ENCODE peak calls at places on chromosomes 5 and 9, in nine cellular contexts. C is thoracic aorta, D is Peyer's patch, G is endodermal cell, Q is mesothelial cell of epicardium, W is cardiac muscle cell, M is RWPE1, H is colonic mucosa, S is astrocyte of the spinal cord. I is an unnamed sample.

GRCh38 chr9:105206821-105207699 is 37.4 kb upstream of the SLC44A1 start:
- DNase-seq in H (no peak), C (no peak), D (no peak), W (peak; percentile 39), S (no peak), G (no peak), Q (no peak), M (no peak), I (no peak)

GRCh38 chr9:113152699-113153098 is 1.9 kb downstream of the SLC31A2 start:
- DNase-seq in M (peak; percentile 98), Q (no peak), C (no peak), S (no peak), H (no peak), G (no peak), D (no peak), W (no peak), I (no peak)

GRCh38 chr9:127132921-127133647 is 10.6 kb upstream of the ANGPTL2 start:
- DNase-seq in H (no peak), M (no peak), D (no peak), W (no peak), S (peak; percentile 58), C (no peak), Q (peak; percentile 34), G (peak; percentile 84), I (peak; percentile 64)

GRCh38 chr9:123344273-123345096 is 11.5 kb upstream of the CRB2 start:
- DNase-seq in S (no peak), G (no peak), H (no peak), M (no peak), D (peak; percentile 26), W (no peak), C (no peak), Q (no peak), I (no peak)

GRCh38 chr9:107557236-107557990 is 67.8 kb upstream of the KLF4 start:
- DNase-seq in M (peak; percentile 81), C (no peak), H (no peak), W (peak; percentile 28), D (no peak), Q (no peak), G (no peak), S (peak; percentile 24), I (no peak)

GRCh38 chr9:16241231-16241630 is 629.2 kb downstream of the BNC2 start:
- DNase-seq in S (peak; percentile 47), Q (no peak), D (no peak), C (no peak), H (no peak), M (no peak), G (no peak), W (peak; percentile 34), I (no peak)

GRCh38 chr5:19424506-19424905 is 563.5 kb downstream of the CDH18 start:
- DNase-seq in C (no peak), H (no peak), W (no peak), D (no peak), G (no peak), M (no peak), Q (no peak), S (no peak), I (no peak)

GRCh38 chr9:36140086-36141084 is 3.9 kb downstream of the GLIPR2 start:
- DNase-seq in C (no peak), W (no peak), D (no peak), Q (no peak), M (no peak), H (no peak), G (peak; percentile 32), S (no peak), I (no peak)

GRCh38 chr5:176781638-176782570 is 28.5 kb upstream of the UNC5A start:
- DNase-seq in W (no peak), M (no peak), Q (no peak), H (no peak), S (peak; percentile 38), C (no peak), D (no peak), G (peak; percentile 24), I (peak; percentile 15)

GRCh38 chr5:44927335-44927734 is 118.6 kb downstream of the MRPS30 start:
- DNase-seq in Q (no peak), H (no peak), C (no peak), W (no peak), M (no peak), S (no peak), D (no peak), G (no peak), I (no peak)

GRCh38 chr9:110156416-110156815 is 51.5 kb downstream of the C9orf152 start:
- DNase-seq in S (no peak), G (no peak), Q (no peak), D (no peak), H (no peak), M (no peak), W (no peak), C (no peak), I (no peak)

GRCh38 chr5:140497897-140498296 is 49.6 kb upstream of the EIF4EBP3 start:
- DNase-seq in Q (no peak), S (no peak), C (no peak), H (no peak), M (no peak), D (no peak), W (no peak), G (no peak), I (no peak)

GRCh38 chr5:93620487-93621339 is 37.7 kb downstream of the NR2F1 start:
- DNase-seq in Q (no peak), M (peak; percentile 75), H (peak; percentile 76), D (peak; percentile 45), W (peak; percentile 69), S (peak; percentile 76), C (no peak), G (peak; percentile 91), I (peak; percentile 74)

GRCh38 chr5:41510176-41510831 is at the start of gene PLCXD3:
- DNase-seq in C (no peak), G (peak; percentile 76), Q (no peak), M (peak; percentile 19), W (peak; percentile 67), H (peak; percentile 22), D (no peak), S (peak; percentile 4), I (no peak)

GRCh38 chr5:53173083-53173482 is 63.5 kb upstream of the MOCS2 start:
- DNase-seq in S (no peak), D (no peak), M (peak; percentile 13), W (no peak), G (no peak), C (no peak), H (peak; percentile 23), Q (no peak), I (no peak)

GRCh38 chr5:134411546-134412266 is at the start of gene CDKN2AIPNL:
- DNase-seq in M (peak; percentile 96), D (peak; percentile 91), G (peak; percentile 97), W (peak; percentile 91), Q (peak; percentile 84), C (peak; percentile 62), H (peak; percentile 94), S (peak; percentile 88), I (peak; percentile 49)
- TF ChIP-seq CTCF in M (peak; percentile 95), D (peak; percentile 78), G (peak; percentile 78), W (peak; percentile 70), Q (peak; percentile 37), C (peak; percentile 80), H (peak; percentile 55), S (peak; percentile 69), I (peak; percentile 86)

DNA sequence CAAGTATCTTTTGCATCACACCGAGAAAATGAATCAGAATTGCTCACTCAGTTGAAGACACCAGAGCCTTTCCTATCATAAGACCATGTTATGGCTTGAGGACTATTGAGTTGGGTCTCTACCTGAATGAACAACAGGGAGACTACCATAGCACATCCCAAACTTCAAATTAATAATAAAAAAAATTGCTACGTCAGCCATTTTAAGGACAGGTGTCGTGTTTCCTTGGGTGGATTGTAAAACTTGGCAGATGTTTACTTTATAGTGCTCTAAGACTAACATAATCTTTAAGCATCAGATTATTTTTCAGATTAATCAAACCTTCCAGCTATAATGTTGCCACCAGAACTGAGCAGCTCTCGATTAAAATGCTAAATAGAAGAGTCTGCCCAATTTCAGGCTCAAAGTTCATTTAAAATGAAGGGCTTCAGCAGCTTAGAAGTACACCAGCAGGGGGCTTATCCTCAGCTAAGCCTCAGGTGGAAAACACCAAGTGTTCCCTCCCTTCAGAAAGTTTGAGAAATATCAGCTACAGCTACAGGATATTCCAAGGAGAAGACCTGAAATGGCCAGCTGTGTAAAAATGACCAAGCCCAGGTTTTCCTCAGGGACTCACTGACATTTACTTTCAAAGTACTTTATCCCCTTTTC is 395.5 kb downstream of the DTWD2 start:
- DNase-seq in W (no peak), Q (no peak), S (no peak), M (no peak), C (no peak), H (no peak), D (no peak), G (no peak), I (no peak)
- TF ChIP-seq CTCF in W (no peak), Q (no peak), S (no peak), M (no peak), C (no peak), H (no peak), D (no peak), G (peak; percentile 78), I (no peak)

GRCh38 chr5:73103885-73104284 is 16.5 kb upstream of the TMEM171 start:
- DNase-seq in S (no peak), M (no peak), Q (no peak), H (no peak), G (no peak), W (no peak), D (no peak), C (no peak), I (no peak)

GRCh38 chr5:73104326-73104725 is 16.0 kb upstream of the TMEM171 start:
- DNase-seq in W (no peak), M (no peak), C (no peak), S (no peak), H (no peak), G (no peak), Q (no peak), D (no peak), I (no peak)

GRCh38 chr5:73111536-73111935 is 8.8 kb upstream of the TMEM171 start:
- DNase-seq in G (no peak), W (no peak), H (no peak), S (no peak), C (no peak), M (no peak), D (no peak), Q (no peak), I (no peak)

GRCh38 chr5:73106335-73106734 is 14.0 kb upstream of the TMEM171 start:
- DNase-seq in H (no peak), D (no peak), C (no peak), W (no peak), Q (no peak), G (no peak), M (no peak), S (no peak), I (no peak)
- TF ChIP-seq CTCF in H (no peak), D (no peak), C (no peak), W (no peak), Q (no peak), G (no peak), M (no peak), S (no peak), I (no peak)

DNA sequence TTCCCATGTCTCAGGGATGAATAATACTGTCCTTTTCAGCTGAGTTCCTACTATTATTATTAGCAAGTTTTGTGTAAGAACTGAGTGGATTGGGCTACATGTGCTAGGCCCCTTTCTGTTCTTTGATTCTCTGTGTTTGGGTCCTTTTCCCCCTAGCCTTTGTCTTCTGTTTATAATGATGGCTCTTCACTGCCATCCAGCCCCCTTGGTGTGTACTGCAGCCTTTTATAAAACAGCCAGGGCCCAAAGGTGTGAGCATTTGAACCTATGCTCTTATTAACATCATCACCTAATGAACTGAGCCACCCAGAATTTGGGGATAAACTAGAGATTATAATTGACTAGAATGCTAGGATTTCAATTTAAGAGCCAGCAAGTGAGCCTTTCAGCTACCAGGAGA is 52.6 kb downstream of the PLAC8L1 start:
- DNase-seq in Q (no peak), S (no peak), D (no peak), W (no peak), H (no peak), M (peak; percentile 42), C (no peak), G (peak; percentile 72), I (no peak)
- TF ChIP-seq CTCF in Q (no peak), S (peak; percentile 45), D (no peak), W (peak; percentile 41), H (no peak), M (no peak), C (no peak), G (peak; percentile 75), I (no peak)

I was measured in ascending aorta.